ENCODE peak calls at places on chromosome 6, in six cellular contexts. K, B, D, W, Y and I are unnamed samples.
A peak's percentile ranks its signal among the peaks of the same experiment; 100 is the strongest.

GRCh38 chr6:14365393-14365792 is 247.8 kb downstream of the CD83 start:
- DNase-seq in K (no peak), B (no peak), D (no peak), W (no peak), Y (no peak), I (no peak)

GRCh38 chr6:129717287-129717686 is 7.3 kb upstream of the ARHGAP18 start:
- DNase-seq in K (no peak), B (no peak), D (no peak), W (no peak), Y (peak; percentile 44), I (no peak)

GRCh38 chr6:134663800-134664535 is 285.9 kb downstream of the ALDH8A1 start:
- DNase-seq in K (no peak), B (no peak), D (no peak), W (no peak), Y (peak; percentile 47), I (no peak)

GRCh38 chr6:12528171-12528570 is 188.4 kb upstream of the PHACTR1 start:
- DNase-seq in K (no peak), B (no peak), D (no peak), W (no peak), Y (no peak), I (no peak)

GRCh38 chr6:111926731-111927302 is 53.6 kb upstream of the FYN start:
- DNase-seq in K (no peak), B (no peak), D (no peak), W (no peak), Y (no peak), I (no peak)

GRCh38 chr6:1162367-1163275 is 149.3 kb upstream of the FOXQ1 start:
- DNase-seq in K (no peak), B (no peak), D (no peak), W (no peak), Y (no peak), I (no peak)

GRCh38 chr6:34723203-34723602 is 26.6 kb upstream of the ILRUN start:
- DNase-seq in K (no peak), B (no peak), D (peak; percentile 31), W (no peak), Y (no peak), I (no peak)

GRCh38 chr6:152313542-152314482 is 323.4 kb downstream of the SYNE1 start:
- DNase-seq in K (no peak), B (no peak), D (no peak), W (no peak), Y (no peak), I (no peak)

DNA sequence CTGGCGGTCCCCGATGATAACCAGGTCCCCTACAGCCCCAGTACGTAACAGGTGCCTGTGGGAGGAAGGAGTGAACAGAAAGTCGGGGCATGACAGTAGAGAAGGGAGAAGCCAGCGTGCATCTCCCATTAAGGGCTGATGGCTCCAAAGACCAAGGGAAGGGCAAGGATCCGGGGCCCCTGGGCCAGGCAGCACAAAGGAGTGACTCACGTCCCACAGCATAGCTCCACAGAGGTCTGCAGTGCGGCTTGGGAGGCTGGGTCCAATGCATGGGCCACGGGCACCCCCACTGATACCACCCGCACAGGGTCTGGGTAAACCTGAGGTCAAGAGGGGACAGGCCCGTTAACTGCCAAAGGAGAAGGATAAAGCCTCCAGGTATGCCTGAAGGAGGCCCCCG is 10.3 kb downstream of the AARS2 start:
- DNase-seq in K (no peak), B (no peak), D (no peak), W (no peak), Y (no peak), I (no peak)
- H3K36me3 ChIP-seq in K (no peaks in the 10 kb centered on the region), B (no peaks in the 10 kb centered on the region), D (peaks cover 86% of the 10 kb centered on the region), W (peaks cover 72% of the 10 kb centered on the region), Y (no peaks in the 10 kb centered on the region), I (peaks cover 47% of the 10 kb centered on the region)

GRCh38 chr6:139568956-139569538 is 194.6 kb upstream of the CITED2 start:
- DNase-seq in K (no peak), B (no peak), D (no peak), W (no peak), Y (no peak), I (no peak)
- H3K4me3 ChIP-seq in K (no peak overlapping the region), B (no peak overlapping the region), D (no peak overlapping the region), W (no peak overlapping the region), Y (no peak overlapping the region), I (no peak overlapping the region)

GRCh38 chr6:5656226-5656625 is 350.5 kb downstream of the NRN1 start:
- DNase-seq in K (no peak), B (no peak), D (no peak), W (no peak), Y (no peak), I (no peak)

GRCh38 chr6:5657684-5658429 is 348.9 kb downstream of the NRN1 start:
- DNase-seq in K (no peak), B (no peak), D (no peak), W (no peak), Y (no peak), I (no peak)

GRCh38 chr6:5662797-5663196 is 343.9 kb downstream of the NRN1 start:
- DNase-seq in K (no peak), B (no peak), D (no peak), W (no peak), Y (no peak), I (no peak)

GRCh38 chr6:5660772-5661171 is 346.0 kb downstream of the NRN1 start:
- DNase-seq in K (no peak), B (no peak), D (no peak), W (no peak), Y (no peak), I (no peak)

DNA sequence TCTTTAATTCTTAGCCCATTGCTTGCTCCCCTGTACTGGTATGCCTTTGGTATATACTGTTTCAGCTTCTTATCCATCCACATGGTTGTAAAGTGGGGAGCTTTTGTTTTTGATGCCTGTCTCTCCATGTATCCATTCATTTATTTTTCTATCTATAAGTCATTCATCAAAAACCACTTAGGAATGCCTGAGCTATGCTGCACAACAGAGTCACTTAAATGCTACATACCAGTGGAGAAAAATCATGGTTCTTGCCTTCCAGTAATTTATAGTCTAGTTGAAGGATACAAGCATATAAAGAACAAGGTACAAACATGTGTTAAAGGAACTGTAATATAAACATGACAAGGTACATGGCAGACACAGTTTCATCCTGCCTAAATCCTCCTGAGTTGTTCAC is 347.3 kb downstream of the NRN1 start:
- DNase-seq in K (no peak), B (no peak), D (no peak), W (no peak), Y (no peak), I (no peak)
- TF ChIP-seq CTCF in K (no peak), B (no peak), D (no peak), W (no peak), Y (no peak), I (no peak)

DNA sequence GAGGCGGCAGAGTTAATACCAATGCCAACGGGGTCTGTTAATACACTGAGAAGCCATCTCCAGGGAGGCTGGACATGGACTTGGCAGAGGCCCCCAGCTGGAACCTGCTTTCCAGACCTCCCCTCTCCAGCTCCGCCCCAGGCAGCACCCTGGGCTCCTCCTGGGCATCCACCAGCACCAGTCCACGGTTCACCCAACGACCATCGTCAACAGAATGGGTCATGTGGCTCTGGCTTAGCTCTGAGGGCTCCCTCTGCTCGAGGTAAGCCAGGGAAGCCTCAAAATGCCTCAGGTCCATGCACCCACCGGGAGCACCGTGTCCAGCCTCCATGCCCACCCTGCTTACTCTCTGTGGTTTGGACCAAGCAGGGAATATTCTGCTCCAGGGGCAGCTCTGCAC is 40.5 kb downstream of the WDR27 start:
- DNase-seq in K (no peak), B (no peak), D (no peak), W (no peak), Y (no peak), I (no peak)
- H3K36me3 ChIP-seq in K (peaks cover 4% of the 10 kb centered on the region), B (no peaks in the 10 kb centered on the region), D (no peaks in the 10 kb centered on the region), W (peaks cover 17% of the 10 kb centered on the region), Y (no peaks in the 10 kb centered on the region), I (peaks cover 7% of the 10 kb centered on the region)

DNA sequence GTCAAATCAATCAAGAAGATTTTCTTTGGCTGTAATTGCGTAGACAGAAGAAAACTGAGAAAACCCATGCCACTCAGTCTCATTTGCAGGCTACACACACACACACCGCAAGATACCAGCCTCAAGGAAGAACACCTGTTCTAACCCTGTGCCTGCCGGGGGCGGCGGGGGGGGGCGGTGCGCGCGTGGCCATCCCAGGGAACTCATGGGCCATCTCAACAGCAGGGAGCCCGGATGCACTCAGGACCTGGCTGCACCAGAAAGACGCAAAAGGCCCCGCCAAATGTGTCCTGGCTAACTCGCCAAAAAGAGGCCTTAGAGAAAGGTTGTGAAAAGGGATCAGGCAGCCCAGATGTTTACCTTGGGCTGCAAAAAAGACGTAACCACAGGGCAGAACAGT is 2.1 kb downstream of the B3GAT2 start:
- DNase-seq in K (peak; percentile 18), B (no peak), D (no peak), W (no peak), Y (peak; percentile 18), I (peak; percentile 4)
- H3K4me3 ChIP-seq in K (no peak overlapping the region), B (no peak overlapping the region), D (no peak overlapping the region), W (no peak overlapping the region), Y (no peak overlapping the region), I (no peak overlapping the region)

GRCh38 chr6:109440325-109441068 is at the start of the genes PPIL6 and SMPD2:
- DNase-seq in K (peak; percentile 97), B (peak; percentile 93), D (peak; percentile 89), W (peak; percentile 92), Y (peak; percentile 92), I (peak; percentile 92)
- TF ChIP-seq CTCF in K (peak; percentile 47), B (no peak), D (peak; percentile 43), W (peak; percentile 49), Y (peak; percentile 11), I (peak; percentile 12)

GRCh38 chr6:7901056-7901455 is 9.5 kb downstream of the TXNDC5 start:
- DNase-seq in K (no peak), B (no peak), D (no peak), W (no peak), Y (no peak), I (no peak)

GRCh38 chr6:7899046-7899888 is 11.3 kb downstream of the TXNDC5 start:
- DNase-seq in K (peak; percentile 60), B (no peak), D (peak; percentile 38), W (no peak), Y (no peak), I (no peak)

GRCh38 chr6:7901780-7902179 is 8.8 kb downstream of the TXNDC5 start:
- DNase-seq in K (no peak), B (no peak), D (no peak), W (no peak), Y (no peak), I (no peak)

GRCh38 chr6:7899889-7900213 is 10.7 kb downstream of the TXNDC5 start:
- DNase-seq in K (no peak), B (no peak), D (no peak), W (no peak), Y (no peak), I (no peak)

DNA sequence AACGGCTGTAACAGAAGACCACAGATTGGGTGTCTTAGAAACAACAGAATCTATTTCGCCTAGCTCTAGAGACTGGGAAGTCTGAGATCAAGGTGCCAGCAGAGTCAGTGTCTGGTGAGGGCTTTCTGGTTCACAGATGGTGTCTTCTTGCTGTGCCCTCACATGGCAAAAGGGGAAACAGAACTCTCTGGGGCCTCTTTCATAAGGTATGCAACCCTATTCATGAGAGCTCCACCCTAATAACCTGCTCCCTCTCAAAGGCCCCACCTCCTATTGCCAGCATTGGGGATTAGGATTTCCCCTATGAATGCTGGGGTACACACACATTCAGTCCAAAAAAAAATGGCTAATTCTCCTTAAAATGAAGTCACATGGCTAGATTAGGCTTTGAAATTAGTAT is 10.0 kb downstream of the TXNDC5 start:
- DNase-seq in K (no peak), B (no peak), D (no peak), W (no peak), Y (no peak), I (no peak)
- H3K36me3 ChIP-seq in K (peaks cover 6% of the 10 kb centered on the region), B (peaks cover 3% of the 10 kb centered on the region), D (peaks cover 100% of the 10 kb centered on the region), W (peaks cover 89% of the 10 kb centered on the region), Y (no peaks in the 10 kb centered on the region), I (peaks cover 48% of the 10 kb centered on the region)